ENCODE peak calls at places on chromosomes 13 and 19, in six cellular contexts. One of them, this sample, is unnamed. For H3K9me3, the result is how much of the 10 kb centered on the place peaks cover.

GRCh38 chr19:47675859-47676258 is 37.4 kb upstream of the EHD2 start:
- DNase-seq in fibroblast of lung: no peak
- DNase-seq in tibial nerve: no peak
- DNase-seq in neural progenitor cell: no peak
- DNase-seq in ascending aorta: no peak
- DNase-seq in CD8-positive, alpha-beta T cell: no peak
- DNase-seq in this sample: no peak

GRCh38 chr13:99564389-99564788 is 63.1 kb downstream of the TM9SF2 start:
- DNase-seq in tibial nerve: no peak
- DNase-seq in neural progenitor cell: no peak
- DNase-seq in CD8-positive, alpha-beta T cell: no peak
- DNase-seq in ascending aorta: no peak
- DNase-seq in fibroblast of lung: no peak
- DNase-seq in this sample: no peak

GRCh38 chr19:2529473-2529918 is 53.6 kb downstream of the GADD45B start:
- DNase-seq in ascending aorta: no peak
- DNase-seq in neural progenitor cell: no peak
- DNase-seq in CD8-positive, alpha-beta T cell: no peak
- DNase-seq in tibial nerve: no peak
- DNase-seq in fibroblast of lung: peak
- DNase-seq in this sample: no peak

GRCh38 chr19:13156968-13157882 is 7.0 kb downstream of the IER2 start:
- DNase-seq in tibial nerve: no peak
- DNase-seq in CD8-positive, alpha-beta T cell: no peak
- DNase-seq in ascending aorta: no peak
- DNase-seq in fibroblast of lung: no peak
- DNase-seq in neural progenitor cell: no peak
- DNase-seq in this sample: no peak

GRCh38 chr13:41455725-41456419 is 1.5 kb upstream of the RGCC start:
- DNase-seq in fibroblast of lung: no peak
- DNase-seq in tibial nerve: no peak
- DNase-seq in CD8-positive, alpha-beta T cell: no peak
- DNase-seq in neural progenitor cell: peak
- DNase-seq in ascending aorta: no peak
- DNase-seq in this sample: no peak

GRCh38 chr13:27919299-27919933 is 384 bp upstream of the PDX1 start:
- DNase-seq in fibroblast of lung: no peak
- DNase-seq in ascending aorta: no peak
- DNase-seq in tibial nerve: no peak
- DNase-seq in neural progenitor cell: no peak
- DNase-seq in CD8-positive, alpha-beta T cell: no peak
- DNase-seq in this sample: no peak

GRCh38 chr13:93418398-93418797 is 191.8 kb downstream of the GPC6 start:
- DNase-seq in neural progenitor cell: no peak
- DNase-seq in ascending aorta: no peak
- DNase-seq in fibroblast of lung: no peak
- DNase-seq in CD8-positive, alpha-beta T cell: no peak
- DNase-seq in tibial nerve: no peak
- DNase-seq in this sample: no peak

GRCh38 chr13:79647518-79647917 is 166.6 kb downstream of the NDFIP2 start:
- DNase-seq in fibroblast of lung: no peak
- DNase-seq in neural progenitor cell: no peak
- DNase-seq in tibial nerve: no peak
- DNase-seq in CD8-positive, alpha-beta T cell: no peak
- DNase-seq in ascending aorta: no peak
- DNase-seq in this sample: no peak

GRCh38 chr13:44331912-44332840 is 41.4 kb upstream of the SERP2 start:
- DNase-seq in CD8-positive, alpha-beta T cell: no peak
- DNase-seq in ascending aorta: peak
- DNase-seq in tibial nerve: no peak
- DNase-seq in neural progenitor cell: peak
- DNase-seq in fibroblast of lung: peak
- DNase-seq in this sample: no peak

GRCh38 chr13:65378943-65379519 is 1851.1 kb downstream of the PCDH9 start:
- DNase-seq in CD8-positive, alpha-beta T cell: no peak
- DNase-seq in tibial nerve: no peak
- DNase-seq in ascending aorta: no peak
- DNase-seq in neural progenitor cell: peak
- DNase-seq in fibroblast of lung: peak
- DNase-seq in this sample: no peak

GRCh38 chr19:10173527-10173926 is 21.2 kb downstream of the DNMT1 start:
- DNase-seq in tibial nerve: no peak
- DNase-seq in CD8-positive, alpha-beta T cell: no peak
- DNase-seq in neural progenitor cell: no peak
- DNase-seq in fibroblast of lung: peak
- DNase-seq in ascending aorta: no peak
- DNase-seq in this sample: no peak

GRCh38 chr13:30898721-30899188 is 7.3 kb upstream of the MEDAG start:
- DNase-seq in ascending aorta: peak
- DNase-seq in fibroblast of lung: peak
- DNase-seq in tibial nerve: peak
- DNase-seq in CD8-positive, alpha-beta T cell: no peak
- DNase-seq in neural progenitor cell: no peak
- DNase-seq in this sample: no peak

GRCh38 chr13:109494955-109495354 is 291.4 kb downstream of the IRS2 start:
- DNase-seq in neural progenitor cell: no peak
- DNase-seq in tibial nerve: no peak
- DNase-seq in ascending aorta: no peak
- DNase-seq in fibroblast of lung: peak
- DNase-seq in CD8-positive, alpha-beta T cell: no peak
- DNase-seq in this sample: no peak

GRCh38 chr13:98880673-98881072 is 97.2 kb downstream of the DOCK9 start:
- DNase-seq in neural progenitor cell: no peak
- DNase-seq in tibial nerve: no peak
- DNase-seq in fibroblast of lung: no peak
- DNase-seq in CD8-positive, alpha-beta T cell: no peak
- DNase-seq in ascending aorta: no peak
- DNase-seq in this sample: no peak

GRCh38 chr13:112839347-112840105 is 129.5 kb upstream of the MCF2L start:
- DNase-seq in neural progenitor cell: no peak
- DNase-seq in ascending aorta: no peak
- DNase-seq in fibroblast of lung: peak
- DNase-seq in CD8-positive, alpha-beta T cell: no peak
- DNase-seq in tibial nerve: no peak
- DNase-seq in this sample: no peak

GRCh38 chr19:13162749-13163608 is 12.8 kb downstream of the IER2 start:
- DNase-seq in neural progenitor cell: peak
- DNase-seq in CD8-positive, alpha-beta T cell: peak
- DNase-seq in tibial nerve: peak
- DNase-seq in ascending aorta: peak
- DNase-seq in fibroblast of lung: peak
- DNase-seq in this sample: peak

GRCh38 chr19:34974631-34975030 is 10.6 kb upstream of the ZNF792 start:
- DNase-seq in CD8-positive, alpha-beta T cell: no peak
- DNase-seq in fibroblast of lung: no peak
- DNase-seq in ascending aorta: no peak
- DNase-seq in tibial nerve: no peak
- DNase-seq in neural progenitor cell: no peak
- DNase-seq in this sample: no peak

GRCh38 chr19:8306235-8307054 is 1.7 kb downstream of the CD320 start:
- DNase-seq in ascending aorta: no peak
- DNase-seq in neural progenitor cell: no peak
- DNase-seq in fibroblast of lung: no peak
- DNase-seq in tibial nerve: no peak
- DNase-seq in CD8-positive, alpha-beta T cell: no peak
- DNase-seq in this sample: no peak

GRCh38 chr19:35309481-35310279 is 17.7 kb downstream of the MAG start:
- DNase-seq in tibial nerve: no peak
- DNase-seq in ascending aorta: no peak
- DNase-seq in fibroblast of lung: peak
- DNase-seq in CD8-positive, alpha-beta T cell: no peak
- DNase-seq in neural progenitor cell: no peak
- DNase-seq in this sample: no peak

GRCh38 chr13:33611016-33611805 is 206.7 kb upstream of the RFC3 start:
- DNase-seq in tibial nerve: peak
- DNase-seq in neural progenitor cell: peak
- DNase-seq in CD8-positive, alpha-beta T cell: no peak
- DNase-seq in ascending aorta: no peak
- DNase-seq in fibroblast of lung: peak
- DNase-seq in this sample: no peak

GRCh38 chr19:2235396-2236284 is 489 bp downstream of the PLEKHJ1 start:
- DNase-seq in ascending aorta: no peak
- DNase-seq in tibial nerve: no peak
- DNase-seq in CD8-positive, alpha-beta T cell: no peak
- DNase-seq in fibroblast of lung: no peak
- DNase-seq in neural progenitor cell: peak
- DNase-seq in this sample: no peak

GRCh38 chr13:76116931-76117330 is 480.8 kb downstream of the LMO7 start:
- DNase-seq in ascending aorta: no peak
- DNase-seq in CD8-positive, alpha-beta T cell: no peak
- DNase-seq in fibroblast of lung: no peak
- DNase-seq in tibial nerve: no peak
- DNase-seq in neural progenitor cell: no peak
- DNase-seq in this sample: no peak

GRCh38 chr13:113169277-113170272 is 11.1 kb downstream of the PROZ start:
- DNase-seq in fibroblast of lung: no peak
- DNase-seq in tibial nerve: no peak
- DNase-seq in neural progenitor cell: peak
- DNase-seq in CD8-positive, alpha-beta T cell: no peak
- DNase-seq in ascending aorta: no peak
- DNase-seq in this sample: no peak

GRCh38 chr19:40626918-40627317 is 25.7 kb downstream of the LTBP4 start:
- DNase-seq in CD8-positive, alpha-beta T cell: no peak
- DNase-seq in fibroblast of lung: no peak
- DNase-seq in neural progenitor cell: no peak
- DNase-seq in ascending aorta: no peak
- DNase-seq in tibial nerve: no peak
- DNase-seq in this sample: no peak

GRCh38 chr19:38683393-38684077 is 36.1 kb downstream of the ACTN4 start:
- DNase-seq in fibroblast of lung: peak
- DNase-seq in ascending aorta: no peak
- DNase-seq in neural progenitor cell: peak
- DNase-seq in tibial nerve: no peak
- DNase-seq in CD8-positive, alpha-beta T cell: peak
- DNase-seq in this sample: peak

GRCh38 chr19:5143471-5144411 is 174.8 kb downstream of the KDM4B start:
- DNase-seq in ascending aorta: no peak
- DNase-seq in fibroblast of lung: no peak
- DNase-seq in neural progenitor cell: no peak
- DNase-seq in CD8-positive, alpha-beta T cell: peak
- DNase-seq in tibial nerve: no peak
- DNase-seq in this sample: no peak

GRCh38 chr13:35996360-35996759 is 134.8 kb downstream of the DCLK1 start:
- DNase-seq in fibroblast of lung: no peak
- DNase-seq in ascending aorta: no peak
- DNase-seq in tibial nerve: no peak
- DNase-seq in neural progenitor cell: no peak
- DNase-seq in CD8-positive, alpha-beta T cell: no peak
- DNase-seq in this sample: no peak

GRCh38 chr13:55361141-55361540 is 1779.6 kb upstream of the PRR20A start:
- DNase-seq in fibroblast of lung: peak
- DNase-seq in neural progenitor cell: no peak
- DNase-seq in ascending aorta: no peak
- DNase-seq in CD8-positive, alpha-beta T cell: no peak
- DNase-seq in tibial nerve: no peak
- DNase-seq in this sample: no peak

GRCh38 chr19:33344611-33345010 is 28.9 kb upstream of the CEBPG start:
- DNase-seq in CD8-positive, alpha-beta T cell: no peak
- DNase-seq in ascending aorta: no peak
- DNase-seq in neural progenitor cell: no peak
- DNase-seq in tibial nerve: no peak
- DNase-seq in fibroblast of lung: no peak
- DNase-seq in this sample: no peak

DNA sequence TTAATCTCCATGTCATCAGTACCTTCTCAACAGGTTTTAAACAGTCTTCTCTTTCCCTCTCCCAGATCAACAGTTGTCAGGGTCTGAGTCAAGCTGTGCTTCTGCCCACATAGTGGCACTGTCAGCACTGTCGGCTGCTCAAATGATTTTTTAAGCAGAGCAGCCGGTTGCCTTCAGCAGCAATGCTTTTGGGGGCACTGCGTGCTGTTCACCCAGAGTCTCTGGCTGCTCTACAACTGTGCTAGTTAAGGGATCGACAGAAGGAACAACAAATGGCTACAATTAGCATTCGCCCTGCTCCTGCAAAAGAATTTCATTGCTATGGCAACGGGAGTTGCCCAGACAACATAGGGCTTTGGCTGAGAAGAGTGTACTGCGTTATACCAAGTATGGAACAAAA is 412.9 kb downstream of the DIAPH3 start:
- DNase-seq in tibial nerve: no peak
- DNase-seq in neural progenitor cell: peak
- DNase-seq in CD8-positive, alpha-beta T cell: no peak
- DNase-seq in fibroblast of lung: peak
- DNase-seq in ascending aorta: no peak
- DNase-seq in this sample: no peak
- TF ChIP-seq CTCF in tibial nerve: no peak
- TF ChIP-seq CTCF in neural progenitor cell: no peak
- TF ChIP-seq CTCF in CD8-positive, alpha-beta T cell: no peak
- TF ChIP-seq CTCF in fibroblast of lung: peak
- TF ChIP-seq CTCF in ascending aorta: no peak
- TF ChIP-seq CTCF in this sample: no peak

DNA sequence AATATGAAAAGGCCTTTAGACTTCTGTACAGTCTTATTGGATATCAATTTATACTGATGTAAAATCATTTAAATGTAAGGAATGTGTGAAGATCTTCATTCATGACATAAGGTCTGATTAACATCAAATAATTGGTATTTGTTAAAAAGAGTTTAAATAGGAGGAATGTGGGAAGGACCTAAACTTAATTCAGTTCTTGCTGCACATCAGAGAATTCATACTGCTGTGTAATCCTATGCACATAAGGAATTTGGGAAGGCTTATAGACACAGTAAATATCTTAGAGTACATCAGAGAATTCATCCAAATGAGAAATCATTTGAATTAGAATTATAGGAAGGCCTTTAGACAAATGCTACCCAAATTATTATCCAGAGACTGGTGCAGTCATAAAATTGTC is 21.7 kb downstream of the ZNF283 start:
- DNase-seq in fibroblast of lung: no peak
- DNase-seq in tibial nerve: no peak
- DNase-seq in CD8-positive, alpha-beta T cell: no peak
- DNase-seq in neural progenitor cell: no peak
- DNase-seq in ascending aorta: no peak
- DNase-seq in this sample: no peak
- H3K9me3 ChIP-seq in fibroblast of lung: under half
- H3K9me3 ChIP-seq in tibial nerve: under half
- H3K9me3 ChIP-seq in CD8-positive, alpha-beta T cell: half or more
- H3K9me3 ChIP-seq in neural progenitor cell: under half
- H3K9me3 ChIP-seq in ascending aorta: half or more
- H3K9me3 ChIP-seq in this sample: half or more

GRCh38 chr19:51128227-51128626 is 3.5 kb downstream of the SIGLEC9 start:
- DNase-seq in ascending aorta: no peak
- DNase-seq in fibroblast of lung: no peak
- DNase-seq in tibial nerve: no peak
- DNase-seq in neural progenitor cell: no peak
- DNase-seq in CD8-positive, alpha-beta T cell: no peak
- DNase-seq in this sample: no peak
- H3K27ac ChIP-seq in ascending aorta: peak
- H3K27ac ChIP-seq in fibroblast of lung: no peak
- H3K27ac ChIP-seq in tibial nerve: no peak
- H3K27ac ChIP-seq in neural progenitor cell: no peak
- H3K27ac ChIP-seq in CD8-positive, alpha-beta T cell: no peak
- H3K27ac ChIP-seq in this sample: no peak

DNA sequence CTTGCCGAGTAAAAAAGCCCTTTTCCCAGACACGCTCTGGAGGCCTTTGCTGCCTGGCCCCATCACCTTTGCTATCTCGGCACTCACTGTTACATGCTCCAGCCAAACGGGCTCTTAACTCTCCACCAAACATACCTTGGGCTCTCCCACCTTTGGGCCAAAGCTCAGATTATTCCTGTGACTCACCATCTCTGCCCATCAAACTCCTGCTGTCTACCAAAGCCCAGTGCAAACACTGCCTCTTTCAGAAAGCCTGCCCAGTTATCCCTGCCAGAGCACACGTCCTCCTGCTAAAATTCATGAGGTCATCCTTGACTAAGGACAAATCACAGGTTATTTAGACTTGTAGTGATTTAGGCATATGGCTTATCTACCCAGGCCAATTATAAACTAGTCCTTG is 48.1 kb upstream of the SERPINE3 start:
- DNase-seq in neural progenitor cell: no peak
- DNase-seq in ascending aorta: no peak
- DNase-seq in tibial nerve: no peak
- DNase-seq in fibroblast of lung: peak
- DNase-seq in CD8-positive, alpha-beta T cell: no peak
- DNase-seq in this sample: no peak
- TF ChIP-seq CTCF in neural progenitor cell: no peak
- TF ChIP-seq CTCF in ascending aorta: no peak
- TF ChIP-seq CTCF in tibial nerve: no peak
- TF ChIP-seq CTCF in fibroblast of lung: no peak
- TF ChIP-seq CTCF in CD8-positive, alpha-beta T cell: no peak
- TF ChIP-seq CTCF in this sample: no peak

This sample was measured in CD4-positive, alpha-beta T cell.